ENCODE peak calls at places on chromosome 10, in four cellular contexts. I, D, N and O are unnamed samples.

GRCh38 chr10:111126073-111126472 is 49.2 kb downstream of the ADRA2A start:
- DNase-seq in I (no peak), D (no peak), N (peak), O (peak)

GRCh38 chr10:120506674-120507073 is 49.6 kb downstream of the PLPP4 start:
- DNase-seq in D (peak), I (no peak), N (no peak), O (no peak)

GRCh38 chr10:4519691-4520402 is 306.2 kb upstream of the AKR1E2 start:
- DNase-seq in N (peak), I (no peak), D (no peak), O (peak)

GRCh38 chr10:78212786-78213175 is 179.1 kb downstream of the RPS24 start:
- DNase-seq in N (no peak), D (no peak), I (no peak), O (no peak)

GRCh38 chr10:77162697-77163096 is 474.9 kb downstream of the KCNMA1 start:
- DNase-seq in I (no peak), D (no peak), N (no peak), O (no peak)

GRCh38 chr10:34757933-34758332 is 57.2 kb downstream of the PARD3 start:
- DNase-seq in I (no peak), D (no peak), N (no peak), O (no peak)

GRCh38 chr10:106355450-106355849 is 809.1 kb downstream of the SORCS1 start:
- DNase-seq in N (no peak), I (no peak), D (peak), O (no peak)

GRCh38 chr10:102649770-102650654 is 5.7 kb downstream of the TRIM8 start:
- DNase-seq in D (no peak), N (no peak), I (no peak), O (no peak)

GRCh38 chr10:133160813-133161471 is 923 bp downstream of the KNDC1 start:
- DNase-seq in I (no peak), D (no peak), N (no peak), O (no peak)

GRCh38 chr10:132257271-132257670 is 50.5 kb downstream of the STK32C start:
- DNase-seq in D (no peak), N (peak), I (no peak), O (no peak)

GRCh38 chr10:16804123-16804522 is 13.1 kb downstream of the RSU1 start:
- DNase-seq in D (no peak), I (no peak), N (no peak), O (no peak)

GRCh38 chr10:69220041-69220451 is at the start of gene HKDC1:
- DNase-seq in I (no peak), N (no peak), D (no peak), O (no peak)

GRCh38 chr10:17200885-17201164 is 647 bp downstream of the TRDMT1 start:
- DNase-seq in N (no peak), I (peak), D (no peak), O (no peak)

GRCh38 chr10:89392974-89393373 is 551 bp downstream of the IFIT1 start:
- DNase-seq in I (peak), D (peak), N (peak), O (peak)

GRCh38 chr10:24579911-24580310 is 143.8 kb downstream of the ARHGAP21 start:
- DNase-seq in I (no peak), N (no peak), D (no peak), O (no peak)

GRCh38 chr10:132243646-132244045 is 56.9 kb downstream of the DPYSL4 start:
- DNase-seq in N (no peak), D (no peak), I (no peak), O (no peak)

GRCh38 chr10:27503498-27504006 is 552 bp upstream of the RAB18 start:
- DNase-seq in D (no peak), I (no peak), N (no peak), O (no peak)

GRCh38 chr10:11177926-11178453 is 160.3 kb downstream of the CELF2 start:
- DNase-seq in N (no peak), D (no peak), I (no peak), O (no peak)

GRCh38 chr10:96124230-96125141 is 5.6 kb upstream of the ZNF518A start:
- DNase-seq in I (peak), N (no peak), D (peak), O (peak)

GRCh38 chr10:45063605-45064231 is 63.0 kb downstream of the ZNF22 start:
- DNase-seq in D (no peak), N (no peak), I (no peak), O (no peak)

GRCh38 chr10:121237718-121238117 is 360.5 kb downstream of the FGFR2 start:
- DNase-seq in N (no peak), I (no peak), D (no peak), O (no peak)

GRCh38 chr10:16644146-16644545 is 122.5 kb upstream of the C1QL3 start:
- DNase-seq in I (no peak), N (no peak), D (no peak), O (peak)